ENCODE peak calls at places on chromosomes 11 and 22, in eight cellular contexts. B, D, G, W, S, T, X and C are unnamed samples.

GRCh38 chr11:125871391-125872137 is 15.9 kb upstream of the HYLS1 start:
- DNase-seq in S (no peak), X (no peak), D (no peak), G (no peak), B (peak), T (no peak), W (peak), C (no peak)

GRCh38 chr11:73218106-73218829 is at the start of gene P2RY2:
- DNase-seq in G (peak), D (peak), S (no peak), X (peak), T (no peak), B (peak), W (no peak), C (peak)

GRCh38 chr22:23231471-23232093 is 51.3 kb downstream of the BCR start:
- DNase-seq in W (no peak), S (no peak), X (no peak), G (no peak), T (no peak), D (no peak), B (no peak), C (no peak)

GRCh38 chr22:25492950-25493790 is 71.3 kb upstream of the GRK3 start:
- DNase-seq in D (no peak), B (no peak), T (no peak), W (no peak), X (no peak), S (no peak), G (no peak), C (no peak)

GRCh38 chr11:115843116-115843515 is 338.9 kb upstream of the CADM1 start:
- DNase-seq in G (no peak), X (no peak), D (no peak), S (no peak), T (no peak), W (no peak), B (no peak), C (no peak)

GRCh38 chr22:26394787-26395186 is 34.3 kb upstream of the ASPHD2 start:
- DNase-seq in W (no peak), D (no peak), B (peak), T (no peak), G (no peak), X (no peak), S (no peak), C (no peak)

GRCh38 chr11:11857769-11858168 is 16.0 kb downstream of the USP47 start:
- DNase-seq in W (no peak), S (no peak), B (no peak), X (no peak), T (no peak), G (no peak), D (no peak), C (no peak)

GRCh38 chr22:48475661-48476345 is 1351.9 kb downstream of the BRD1 start:
- DNase-seq in S (no peak), X (no peak), W (no peak), T (no peak), D (no peak), B (no peak), G (peak), C (peak)

GRCh38 chr22:20885017-20885556 is 26.3 kb downstream of the SNAP29 start:
- DNase-seq in D (no peak), S (no peak), B (no peak), W (no peak), G (no peak), X (no peak), T (no peak), C (no peak)

GRCh38 chr11:67117667-67118058 is 1.4 kb upstream of the KDM2A start:
- DNase-seq in X (peak), S (no peak), B (peak), T (peak), G (peak), W (no peak), D (peak), C (peak)

GRCh38 chr22:20793386-20794131 is 19.6 kb downstream of the SERPIND1 start:
- DNase-seq in W (no peak), B (no peak), S (no peak), G (no peak), T (no peak), X (no peak), D (no peak), C (no peak)

GRCh38 chr11:19666951-19667350 is 45.7 kb upstream of the NAV2 start:
- DNase-seq in W (no peak), T (no peak), D (no peak), G (no peak), B (no peak), X (no peak), S (no peak), C (no peak)

GRCh38 chr11:32893091-32893946 is 708 bp downstream of the QSER1 start:
- DNase-seq in T (peak), S (no peak), W (peak), G (peak), D (peak), B (peak), X (peak), C (peak)

GRCh38 chr22:21051836-21052400 is 6.2 kb downstream of the LRRC74B start:
- DNase-seq in D (no peak), G (no peak), X (no peak), S (no peak), T (no peak), W (no peak), B (no peak), C (no peak)

GRCh38 chr11:16262645-16262955 is 93.7 kb downstream of the SOX6 start:
- DNase-seq in W (no peak), T (no peak), X (no peak), S (no peak), G (no peak), D (no peak), B (no peak), C (no peak)

GRCh38 chr11:128289048-128289447 is 298.3 kb downstream of the ETS1 start:
- DNase-seq in D (no peak), G (no peak), T (no peak), X (no peak), S (no peak), B (no peak), W (no peak), C (no peak)

GRCh38 chr11:11985016-11985715 is 23.3 kb downstream of the DKK3 start:
- DNase-seq in S (no peak), W (peak), X (no peak), B (no peak), D (peak), T (no peak), G (peak), C (no peak)

GRCh38 chr11:102971766-102972165 is 16.2 kb upstream of the MMP13 start:
- DNase-seq in X (no peak), B (no peak), W (no peak), D (no peak), S (no peak), T (no peak), G (no peak), C (no peak)

GRCh38 chr11:71165771-71166170 is 86.6 kb downstream of the SHANK2 start:
- DNase-seq in X (no peak), B (no peak), W (no peak), G (no peak), T (no peak), S (no peak), D (no peak), C (peak)

GRCh38 chr11:71109586-71109985 is 142.8 kb downstream of the SHANK2 start:
- DNase-seq in T (no peak), G (no peak), D (no peak), X (no peak), W (no peak), B (no peak), S (no peak), C (no peak)

GRCh38 chr11:119486016-119486415 is 63.0 kb upstream of the THY1 start:
- DNase-seq in W (no peak), G (no peak), X (no peak), T (no peak), D (no peak), B (no peak), S (no peak), C (no peak)

GRCh38 chr11:60197442-60197841 is 14.6 kb upstream of the MS4A6A start:
- DNase-seq in W (no peak), D (no peak), B (no peak), T (no peak), X (no peak), S (no peak), G (no peak), C (no peak)

GRCh38 chr11:110909331-110909730 is 197.1 kb upstream of the ARHGAP20 start:
- DNase-seq in S (peak), B (no peak), X (no peak), G (no peak), D (no peak), W (no peak), T (no peak), C (no peak)

GRCh38 chr11:46247664-46248063 is 29.8 kb upstream of the CREB3L1 start:
- DNase-seq in G (no peak), T (peak), W (peak), D (peak), S (peak), B (peak), X (peak), C (no peak)

GRCh38 chr11:28835790-28836189 is 727.6 kb downstream of the METTL15 start:
- DNase-seq in W (peak), D (no peak), B (no peak), G (no peak), T (no peak), S (no peak), X (no peak), C (no peak)

GRCh38 chr22:40451230-40451629 is 80.8 kb downstream of the SGSM3 start:
- DNase-seq in S (no peak), T (peak), B (no peak), D (no peak), X (no peak), G (no peak), W (no peak), C (no peak)

GRCh38 chr11:44855138-44855849 is 95.4 kb downstream of the TP53I11 start:
- DNase-seq in G (no peak), D (no peak), X (no peak), W (no peak), T (no peak), B (no peak), S (no peak), C (no peak)

GRCh38 chr11:96622026-96622634 is 232.3 kb downstream of the JRKL start:
- DNase-seq in G (no peak), T (no peak), S (no peak), D (no peak), B (no peak), W (no peak), X (peak), C (no peak)

GRCh38 chr22:40453676-40454075 is 83.3 kb downstream of the SGSM3 start:
- DNase-seq in B (no peak), G (no peak), S (no peak), X (no peak), T (no peak), W (no peak), D (no peak), C (no peak)

GRCh38 chr11:113274708-113275582 is 39.4 kb upstream of the TTC12 start:
- DNase-seq in T (no peak), G (no peak), D (no peak), B (peak), X (no peak), W (no peak), S (no peak), C (no peak)

GRCh38 chr11:64385953-64386704 is 27.2 kb downstream of the RPS6KA4 start:
- DNase-seq in S (no peak), W (peak), B (no peak), X (no peak), T (no peak), G (no peak), D (no peak), C (no peak)

GRCh38 chr11:75925785-75926164 is 110.8 kb downstream of the UVRAG start:
- DNase-seq in S (peak), T (no peak), B (no peak), D (no peak), W (no peak), G (no peak), X (no peak), C (no peak)

GRCh38 chr22:27278986-27279385 is 522.6 kb downstream of the MN1 start:
- DNase-seq in D (no peak), T (no peak), S (no peak), X (no peak), B (no peak), G (no peak), W (no peak), C (no peak)

GRCh38 chr11:34262601-34263081 is 95.2 kb downstream of the ABTB2 start:
- DNase-seq in B (no peak), G (no peak), W (no peak), D (peak), S (no peak), T (no peak), X (no peak), C (no peak)

GRCh38 chr22:42977574-42977973 is 37.4 kb downstream of the PACSIN2 start:
- DNase-seq in X (no peak), S (no peak), T (no peak), D (no peak), B (no peak), W (no peak), G (no peak), C (no peak)

GRCh38 chr11:115919341-115920086 is 415.3 kb upstream of the CADM1 start:
- DNase-seq in X (no peak), W (no peak), G (no peak), T (no peak), S (no peak), D (no peak), B (no peak), C (no peak)

GRCh38 chr11:69014084-69014935 is 1.3 kb upstream of the MRGPRF start:
- DNase-seq in X (peak), W (no peak), B (peak), T (no peak), G (no peak), D (no peak), S (no peak), C (no peak)

GRCh38 chr11:116275634-116276033 is 497.2 kb downstream of the BUD13 start:
- DNase-seq in B (no peak), S (no peak), X (no peak), T (no peak), G (no peak), W (no peak), D (no peak), C (no peak)

GRCh38 chr11:80435345-80435744 is 994.5 kb upstream of the TENM4 start:
- DNase-seq in D (no peak), S (no peak), G (no peak), X (no peak), B (no peak), T (no peak), W (no peak), C (no peak)

GRCh38 chr11:78244080-78244479 is 55.4 kb downstream of the USP35 start:
- DNase-seq in W (no peak), T (no peak), X (no peak), S (no peak), B (no peak), G (no peak), D (no peak), C (no peak)

GRCh38 chr11:1483445-1483961 is 3.1 kb downstream of the MOB2 start:
- DNase-seq in T (no peak), X (no peak), D (no peak), G (peak), W (no peak), B (no peak), S (no peak), C (no peak)
- H3K27ac ChIP-seq in T (no peak), X (peak), D (no peak), G (no peak), W (no peak), B (no peak), S (no peak), C (no peak)

GRCh38 chr11:70082829-70083228 is 4.7 kb downstream of the ANO1 start:
- DNase-seq in X (no peak), T (no peak), B (no peak), S (no peak), W (no peak), G (no peak), D (no peak), C (peak)

GRCh38 chr11:70088735-70089250 is 10.7 kb downstream of the ANO1 start:
- DNase-seq in W (no peak), T (no peak), G (no peak), X (no peak), B (peak), D (no peak), S (no peak), C (peak)

GRCh38 chr11:70084046-70084984 is 6.2 kb downstream of the ANO1 start:
- DNase-seq in D (no peak), B (no peak), G (no peak), W (no peak), S (no peak), X (no peak), T (no peak), C (peak)

GRCh38 chr11:70087446-70088167 is 9.5 kb downstream of the ANO1 start:
- DNase-seq in S (no peak), X (no peak), G (peak), W (no peak), T (no peak), D (no peak), B (peak), C (no peak)

GRCh38 chr11:70085815-70086769 is 8.0 kb downstream of the ANO1 start:
- DNase-seq in D (peak), B (no peak), W (no peak), G (no peak), X (no peak), S (no peak), T (no peak), C (no peak)
- H3K27ac ChIP-seq in D (no peak), B (no peak), W (no peak), G (no peak), X (no peak), S (no peak), T (no peak), C (no peak)

DNA sequence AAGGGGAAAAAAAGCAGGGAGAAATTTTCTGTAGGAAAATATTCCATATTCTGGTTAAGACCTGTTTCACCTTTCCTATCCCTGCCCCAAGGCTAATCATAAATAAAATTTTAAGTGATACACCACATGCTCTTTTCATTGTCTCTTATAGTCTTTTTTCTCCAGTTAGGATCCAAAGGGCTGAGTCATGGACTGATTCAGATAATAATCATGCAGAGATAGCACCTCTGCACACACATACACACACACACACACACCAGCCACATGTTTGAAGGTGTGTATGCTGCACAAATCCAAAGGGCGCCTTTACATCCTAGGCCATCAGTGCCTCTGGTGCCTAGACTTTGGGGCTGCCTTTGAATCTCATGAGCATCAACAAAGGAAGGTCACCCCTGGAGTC is 35.5 kb upstream of the CWF19L2 start:
- DNase-seq in D (no peak), G (no peak), W (peak), X (no peak), T (no peak), B (no peak), S (peak), C (no peak)
- H3K27ac ChIP-seq in D (no peak), G (no peak), W (no peak), X (no peak), T (no peak), B (no peak), S (peak), C (no peak)

GRCh38 chr11:43689167-43689566 is 8.6 kb downstream of the HSD17B12 start:
- DNase-seq in W (no peak), D (no peak), X (no peak), S (no peak), B (no peak), T (no peak), G (no peak), C (no peak)
- H3K27ac ChIP-seq in W (no peak), D (no peak), X (peak), S (no peak), B (no peak), T (no peak), G (no peak), C (peak)

GRCh38 chr11:61693897-61694840 is 14.0 kb downstream of the DAGLA start:
- DNase-seq in W (no peak), S (no peak), G (no peak), T (no peak), B (no peak), X (peak), D (no peak), C (peak)
- H3K27ac ChIP-seq in W (no peak), S (no peak), G (peak), T (no peak), B (no peak), X (peak), D (no peak), C (no peak)